ENCODE peak calls at places on chromosomes 7 and 10, in five cellular contexts. One of them, this sample, is unnamed.
A peak's percentile ranks its signal among the peaks of the same experiment; 100 is the strongest.

GRCh38 chr10:90621577-90621976 is 236.3 kb downstream of the HTR7 start:
- DNase-seq in uterus: no peak
- DNase-seq in caudate nucleus: no peak
- DNase-seq in AG09309: no peak
- DNase-seq in astrocyte of the spinal cord: peak; percentile 14
- DNase-seq in this sample: no peak

GRCh38 chr10:73979428-73980407 is 18.2 kb upstream of the VCL start:
- DNase-seq in uterus: no peak
- DNase-seq in caudate nucleus: no peak
- DNase-seq in AG09309: no peak
- DNase-seq in astrocyte of the spinal cord: no peak
- DNase-seq in this sample: no peak

GRCh38 chr10:45059632-45060031 is 58.9 kb downstream of the ZNF22 start:
- DNase-seq in uterus: no peak
- DNase-seq in caudate nucleus: no peak
- DNase-seq in AG09309: no peak
- DNase-seq in astrocyte of the spinal cord: no peak
- DNase-seq in this sample: no peak

GRCh38 chr7:50342616-50343114 is 38.1 kb downstream of the IKZF1 start:
- DNase-seq in uterus: no peak
- DNase-seq in caudate nucleus: no peak
- DNase-seq in AG09309: no peak
- DNase-seq in astrocyte of the spinal cord: peak; percentile 45
- DNase-seq in this sample: no peak

GRCh38 chr7:128031901-128032604 is 816 bp upstream of the LRRC4 start:
- DNase-seq in uterus: peak; percentile 38
- DNase-seq in caudate nucleus: peak; percentile 37
- DNase-seq in AG09309: peak; percentile 74
- DNase-seq in astrocyte of the spinal cord: peak; percentile 87
- DNase-seq in this sample: no peak

GRCh38 chr10:3772349-3773222 is 12.4 kb downstream of the KLF6 start:
- DNase-seq in uterus: no peak
- DNase-seq in caudate nucleus: no peak
- DNase-seq in AG09309: no peak
- DNase-seq in astrocyte of the spinal cord: peak; percentile 54
- DNase-seq in this sample: no peak

GRCh38 chr10:113015201-113015600 is 65.2 kb downstream of the TCF7L2 start:
- DNase-seq in uterus: no peak
- DNase-seq in caudate nucleus: no peak
- DNase-seq in AG09309: no peak
- DNase-seq in astrocyte of the spinal cord: no peak
- DNase-seq in this sample: no peak

GRCh38 chr7:104264281-104264680 is 56.5 kb upstream of the ORC5 start:
- DNase-seq in uterus: no peak
- DNase-seq in caudate nucleus: no peak
- DNase-seq in AG09309: no peak
- DNase-seq in astrocyte of the spinal cord: peak; percentile 10
- DNase-seq in this sample: no peak

GRCh38 chr7:72408966-72409637 is 3.0 kb downstream of the CALN1 start:
- DNase-seq in uterus: no peak
- DNase-seq in caudate nucleus: no peak
- DNase-seq in AG09309: no peak
- DNase-seq in astrocyte of the spinal cord: no peak
- DNase-seq in this sample: no peak

This sample was measured in esophagus muscularis mucosa.